ENCODE peak calls at places on chromosomes 7 and 10, in eight cellular contexts. G, I, A, H, J, W, T and K are unnamed samples.

GRCh38 chr10:126208736-126209317 is 179.4 kb downstream of the ADAM12 start:
- DNase-seq in G (no peak), I (no peak), A (no peak), H (no peak), J (no peak), W (no peak), T (no peak), K (no peak)

GRCh38 chr10:121373411-121373810 is 224.8 kb downstream of the FGFR2 start:
- DNase-seq in G (no peak), I (no peak), A (no peak), H (no peak), J (no peak), W (no peak), T (no peak), K (no peak)

GRCh38 chr7:89023146-89023545 is 227.6 kb upstream of the TEX47 start:
- DNase-seq in G (no peak), I (no peak), A (no peak), H (no peak), J (no peak), W (no peak), T (no peak), K (no peak)

GRCh38 chr7:106504207-106504606 is 156.8 kb downstream of the CCDC71L start:
- DNase-seq in G (no peak), I (no peak), A (no peak), H (no peak), J (no peak), W (no peak), T (no peak), K (no peak)

GRCh38 chr7:82373890-82374289 is 69.7 kb downstream of the CACNA2D1 start:
- DNase-seq in G (no peak), I (no peak), A (no peak), H (no peak), J (no peak), W (no peak), T (no peak), K (no peak)

GRCh38 chr10:110311357-110311949 is 6.7 kb upstream of the SMNDC1 start:
- DNase-seq in G (no peak), I (no peak), A (no peak), H (peak; percentile 41), J (peak; percentile 67), W (peak; percentile 43), T (peak; percentile 72), K (no peak)

GRCh38 chr10:113780681-113781250 is 29.3 kb downstream of the PLEKHS1 start:
- DNase-seq in G (no peak), I (no peak), A (no peak), H (no peak), J (no peak), W (no peak), T (no peak), K (no peak)

GRCh38 chr7:158394936-158395335 is 192.7 kb downstream of the PTPRN2 start:
- DNase-seq in G (no peak), I (peak; percentile 49), A (no peak), H (no peak), J (peak; percentile 41), W (no peak), T (no peak), K (no peak)

GRCh38 chr7:78473011-78473410 is 674.4 kb downstream of the PHTF2 start:
- DNase-seq in G (no peak), I (no peak), A (no peak), H (no peak), J (no peak), W (no peak), T (no peak), K (no peak)

GRCh38 chr7:99762680-99763327 is 21.2 kb downstream of the CYP3A4 start:
- DNase-seq in G (no peak), I (no peak), A (no peak), H (peak; percentile 23), J (peak; percentile 6), W (peak; percentile 25), T (peak; percentile 69), K (no peak)

GRCh38 chr10:102917314-102917961 is 656 bp upstream of the CNNM2 start:
- DNase-seq in G (peak; percentile 67), I (peak; percentile 60), A (peak; percentile 48), H (peak; percentile 83), J (peak; percentile 82), W (peak; percentile 79), T (peak; percentile 93), K (no peak)

GRCh38 chr10:6010569-6010968 is 33.2 kb upstream of the IL15RA start:
- DNase-seq in G (no peak), I (no peak), A (no peak), H (no peak), J (no peak), W (no peak), T (no peak), K (no peak)

GRCh38 chr10:21740989-21741388 is 207.0 kb downstream of the MLLT10 start:
- DNase-seq in G (no peak), I (no peak), A (no peak), H (no peak), J (no peak), W (no peak), T (no peak), K (no peak)

GRCh38 chr7:44796034-44796503 is 412 bp upstream of the PPIA start:
- DNase-seq in G (no peak), I (no peak), A (no peak), H (no peak), J (no peak), W (no peak), T (no peak), K (no peak)
- TF ChIP-seq POLR2A in G (no peak), I (no peak), A (no peak), H (no peak), J (no peak), W (no peak), T (no peak), K (no peak)

DNA sequence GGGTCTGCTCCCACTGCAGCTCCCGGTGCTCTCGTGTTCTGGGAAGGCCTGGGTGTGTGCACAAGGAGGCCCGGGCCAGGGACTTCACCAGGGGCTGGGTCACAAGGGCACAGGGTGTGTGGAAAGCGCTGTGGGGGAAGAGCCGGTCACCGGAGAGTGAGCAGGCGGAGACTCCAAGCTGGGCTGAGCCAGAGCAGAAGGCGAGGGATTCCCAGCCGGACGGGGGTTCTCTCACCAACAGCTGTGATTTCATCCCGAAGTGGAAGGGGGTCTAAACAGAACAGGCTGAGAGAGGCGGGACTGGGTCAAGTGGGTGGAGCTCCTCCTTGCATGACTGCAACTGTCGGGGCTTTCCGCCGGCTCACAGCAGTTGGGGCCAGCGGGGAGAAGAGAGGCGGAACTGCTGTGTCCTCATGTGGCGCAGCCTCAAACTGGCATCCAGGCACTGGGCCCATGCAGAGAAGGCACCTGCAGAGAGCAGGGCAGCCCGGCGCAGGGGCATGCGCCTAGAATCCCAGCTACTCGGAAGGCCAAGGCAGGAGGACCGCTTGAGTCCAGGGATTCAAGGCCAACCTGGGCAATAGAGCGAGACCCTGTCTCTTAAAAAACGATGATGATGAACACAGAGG is 7.6 kb upstream of the ORAI2 start:
- DNase-seq in G (no peak), I (peak; percentile 72), A (peak; percentile 67), H (no peak), J (peak; percentile 56), W (no peak), T (peak; percentile 67), K (no peak)
- TF ChIP-seq POLR2A in G (no peak), I (peak; percentile 89), A (peak; percentile 65), H (no peak), J (no peak), W (no peak), T (no peak), K (no peak)

GRCh38 chr7:2103071-2103898 is 129.5 kb downstream of the MAD1L1 start:
- DNase-seq in G (no peak), I (no peak), A (no peak), H (no peak), J (no peak), W (no peak), T (no peak), K (no peak)

GRCh38 chr7:2105917-2106316 is 126.8 kb downstream of the MAD1L1 start:
- DNase-seq in G (no peak), I (no peak), A (no peak), H (no peak), J (no peak), W (no peak), T (no peak), K (no peak)

GRCh38 chr7:2105280-2105679 is 127.5 kb downstream of the MAD1L1 start:
- DNase-seq in G (no peak), I (no peak), A (no peak), H (no peak), J (no peak), W (no peak), T (no peak), K (no peak)

GRCh38 chr7:2104716-2105115 is 128.0 kb downstream of the MAD1L1 start:
- DNase-seq in G (no peak), I (no peak), A (no peak), H (peak; percentile 71), J (no peak), W (no peak), T (no peak), K (peak; percentile 92)

DNA sequence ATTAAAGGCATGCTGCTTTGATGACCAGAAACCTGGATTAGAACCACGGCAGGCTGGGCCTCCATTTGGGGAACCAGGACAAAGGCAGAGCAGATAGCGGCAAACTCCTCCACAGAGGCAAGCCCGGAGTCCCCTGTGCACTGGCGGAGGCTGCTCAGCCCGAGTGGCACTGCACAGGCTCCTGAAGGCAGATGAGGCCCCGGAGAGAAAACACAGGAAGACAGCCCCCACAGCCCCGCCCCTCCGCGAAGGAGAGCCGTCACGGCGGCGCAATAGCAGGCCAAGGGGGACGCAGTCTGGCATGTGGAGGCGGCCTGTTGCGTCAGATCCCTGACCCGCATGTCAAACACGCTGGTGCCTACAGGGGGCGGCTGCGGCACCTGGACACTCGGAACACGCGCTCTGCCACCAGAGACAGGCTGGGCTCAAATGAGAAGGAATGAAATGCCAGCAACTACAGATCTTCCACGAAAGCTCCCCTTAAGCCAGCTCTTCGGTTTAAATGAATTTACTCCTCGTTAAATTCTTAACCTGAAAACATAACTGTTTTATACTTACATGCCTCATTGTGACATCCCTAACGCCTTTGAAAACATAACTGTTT is 128.5 kb downstream of the MAD1L1 start:
- DNase-seq in G (peak; percentile 83), I (peak; percentile 88), A (no peak), H (peak; percentile 95), J (peak; percentile 64), W (peak; percentile 89), T (peak; percentile 95), K (peak; percentile 97)
- TF ChIP-seq POLR2A in G (no peak), I (no peak), A (no peak), H (no peak), J (no peak), W (no peak), T (no peak), K (no peak)

DNA sequence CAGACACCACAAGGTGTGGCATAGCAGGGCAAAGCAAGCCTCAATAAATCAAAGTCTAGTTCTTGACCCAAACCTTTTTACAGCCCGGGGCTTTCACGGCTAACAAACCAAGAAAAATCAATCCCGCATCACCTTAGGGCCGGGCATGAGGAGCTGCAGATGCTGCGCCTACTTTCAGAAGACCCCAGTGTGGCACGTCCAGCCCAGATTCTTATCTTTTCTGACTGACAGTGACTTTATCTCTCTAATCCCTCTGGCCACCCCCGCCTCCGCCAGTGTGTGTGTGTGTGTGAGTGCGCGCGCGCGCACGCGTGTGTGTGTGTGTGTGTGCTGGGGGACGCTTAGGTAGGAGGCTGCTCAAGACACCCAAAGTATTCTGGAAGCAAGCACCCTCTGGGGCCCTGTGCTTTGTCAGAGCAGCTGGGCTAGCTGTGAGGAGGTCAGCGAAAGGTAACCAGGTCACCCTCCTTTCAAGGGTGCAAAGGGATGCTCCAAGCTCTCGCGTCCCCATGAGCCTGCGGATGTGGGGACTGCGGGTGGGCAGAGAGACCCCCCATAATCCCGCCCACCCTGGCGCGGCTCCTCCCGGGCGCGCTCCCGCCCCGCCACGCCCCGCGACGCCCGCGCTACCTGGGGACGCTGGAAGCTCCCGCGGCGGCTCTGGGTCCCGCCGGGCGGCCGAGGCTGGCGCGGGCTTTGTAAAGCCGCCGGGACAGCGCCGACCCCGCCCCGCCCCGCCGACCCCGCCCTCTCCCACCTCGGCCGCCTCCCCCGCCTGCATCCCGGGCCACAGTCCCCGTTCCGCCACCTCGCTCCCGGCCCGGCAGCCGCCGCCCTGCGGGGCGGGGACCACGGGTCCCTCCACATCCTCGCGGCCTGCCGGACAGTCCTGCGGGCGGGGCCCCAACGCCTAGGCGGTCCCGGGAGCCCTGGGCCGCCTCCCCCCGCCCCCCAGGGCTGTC is 57.1 kb upstream of the RHOBTB1 start:
- DNase-seq in G (no peak), I (peak; percentile 9), A (no peak), H (no peak), J (peak; percentile 31), W (no peak), T (peak; percentile 54), K (no peak)
- TF ChIP-seq POLR2A in G (no peak), I (no peak), A (no peak), H (no peak), J (peak; percentile 8), W (no peak), T (no peak), K (no peak)